ENCODE peak calls at places on chromosome 22, in five cellular contexts. One of them, this sample, is unnamed.

GRCh38 chr22:23847991-23848864 is 9.4 kb upstream of the DERL3 start:
- DNase-seq in fibroblast of lung: no peak
- DNase-seq in MM.1S: peak
- DNase-seq in H9: peak
- DNase-seq in neural progenitor cell: peak
- DNase-seq in this sample: no peak

GRCh38 chr22:45397806-45398205 is 15.6 kb downstream of the SMC1B start:
- DNase-seq in fibroblast of lung: no peak
- DNase-seq in MM.1S: peak
- DNase-seq in H9: peak
- DNase-seq in neural progenitor cell: peak
- DNase-seq in this sample: no peak

GRCh38 chr22:30425616-30426394 is at the start of gene MTFP1:
- DNase-seq in fibroblast of lung: peak
- DNase-seq in MM.1S: peak
- DNase-seq in H9: peak
- DNase-seq in neural progenitor cell: peak
- DNase-seq in this sample: peak

GRCh38 chr22:23119492-23120414 is 22.0 kb downstream of the RSPH14 start:
- DNase-seq in fibroblast of lung: no peak
- DNase-seq in MM.1S: no peak
- DNase-seq in H9: no peak
- DNase-seq in neural progenitor cell: no peak
- DNase-seq in this sample: peak

GRCh38 chr22:50304528-50305392 is 2.7 kb downstream of the PLXNB2 start:
- DNase-seq in fibroblast of lung: peak
- DNase-seq in MM.1S: no peak
- DNase-seq in H9: no peak
- DNase-seq in neural progenitor cell: no peak
- DNase-seq in this sample: no peak

GRCh38 chr22:41561788-41562187 is 978 bp downstream of the CSDC2 start:
- DNase-seq in fibroblast of lung: no peak
- DNase-seq in MM.1S: no peak
- DNase-seq in H9: no peak
- DNase-seq in neural progenitor cell: no peak
- DNase-seq in this sample: no peak

GRCh38 chr22:47310601-47311000 is 548.2 kb downstream of the TBC1D22A start:
- DNase-seq in fibroblast of lung: no peak
- DNase-seq in MM.1S: no peak
- DNase-seq in H9: no peak
- DNase-seq in neural progenitor cell: no peak
- DNase-seq in this sample: no peak

GRCh38 chr22:20001082-20001638 is 15.5 kb downstream of the ARVCF start:
- DNase-seq in fibroblast of lung: no peak
- DNase-seq in MM.1S: no peak
- DNase-seq in H9: no peak
- DNase-seq in neural progenitor cell: no peak
- DNase-seq in this sample: no peak

GRCh38 chr22:43152355-43153071 is 1.2 kb downstream of the TSPO start:
- DNase-seq in fibroblast of lung: peak
- DNase-seq in MM.1S: peak
- DNase-seq in H9: no peak
- DNase-seq in neural progenitor cell: no peak
- DNase-seq in this sample: peak

GRCh38 chr22:36197065-36197440 is 4.6 kb downstream of the APOL4 start:
- DNase-seq in fibroblast of lung: peak
- DNase-seq in MM.1S: peak
- DNase-seq in H9: peak
- DNase-seq in neural progenitor cell: peak
- DNase-seq in this sample: peak

GRCh38 chr22:30743257-30744020 is 48.8 kb downstream of the OSBP2 start:
- DNase-seq in fibroblast of lung: no peak
- DNase-seq in MM.1S: no peak
- DNase-seq in H9: no peak
- DNase-seq in neural progenitor cell: no peak
- DNase-seq in this sample: no peak

GRCh38 chr22:45544588-45545170 is 42.0 kb downstream of the FBLN1 start:
- DNase-seq in fibroblast of lung: peak
- DNase-seq in MM.1S: no peak
- DNase-seq in H9: no peak
- DNase-seq in neural progenitor cell: no peak
- DNase-seq in this sample: no peak

GRCh38 chr22:44363214-44363979 is 50.6 kb upstream of the SHISAL1 start:
- DNase-seq in fibroblast of lung: peak
- DNase-seq in MM.1S: no peak
- DNase-seq in H9: no peak
- DNase-seq in neural progenitor cell: no peak
- DNase-seq in this sample: no peak

GRCh38 chr22:22865311-22866072 is 22.1 kb upstream of the IGLL5 start:
- DNase-seq in fibroblast of lung: peak
- DNase-seq in MM.1S: peak
- DNase-seq in H9: no peak
- DNase-seq in neural progenitor cell: no peak
- DNase-seq in this sample: peak

GRCh38 chr22:23402275-23403151 is 177.6 kb downstream of the IGLL1 start:
- DNase-seq in fibroblast of lung: peak
- DNase-seq in MM.1S: peak
- DNase-seq in H9: peak
- DNase-seq in neural progenitor cell: peak
- DNase-seq in this sample: no peak

GRCh38 chr22:35317680-35318290 is 18.1 kb downstream of the TOM1 start:
- DNase-seq in fibroblast of lung: no peak
- DNase-seq in MM.1S: no peak
- DNase-seq in H9: no peak
- DNase-seq in neural progenitor cell: no peak
- DNase-seq in this sample: no peak

GRCh38 chr22:45227645-45228400 is 12.9 kb downstream of the KIAA0930 start:
- DNase-seq in fibroblast of lung: no peak
- DNase-seq in MM.1S: no peak
- DNase-seq in H9: peak
- DNase-seq in neural progenitor cell: peak
- DNase-seq in this sample: no peak

GRCh38 chr22:43154887-43155536 is 3.7 kb downstream of the TSPO start:
- DNase-seq in fibroblast of lung: no peak
- DNase-seq in MM.1S: no peak
- DNase-seq in H9: no peak
- DNase-seq in neural progenitor cell: no peak
- DNase-seq in this sample: no peak

GRCh38 chr22:46528121-46528610 is 9.3 kb downstream of the CELSR1 start:
- DNase-seq in fibroblast of lung: peak
- DNase-seq in MM.1S: no peak
- DNase-seq in H9: no peak
- DNase-seq in neural progenitor cell: no peak
- DNase-seq in this sample: no peak

GRCh38 chr22:45235101-45235777 is 5.5 kb downstream of the KIAA0930 start:
- DNase-seq in fibroblast of lung: no peak
- DNase-seq in MM.1S: peak
- DNase-seq in H9: no peak
- DNase-seq in neural progenitor cell: no peak
- DNase-seq in this sample: no peak

GRCh38 chr22:18954333-18954732 is 18.2 kb upstream of the PRODH start:
- DNase-seq in fibroblast of lung: peak
- DNase-seq in MM.1S: peak
- DNase-seq in H9: peak
- DNase-seq in neural progenitor cell: peak
- DNase-seq in this sample: peak

GRCh38 chr22:23243006-23243573 is 62.8 kb downstream of the BCR start:
- DNase-seq in fibroblast of lung: no peak
- DNase-seq in MM.1S: no peak
- DNase-seq in H9: peak
- DNase-seq in neural progenitor cell: peak
- DNase-seq in this sample: peak

GRCh38 chr22:46675938-46676337 is 55.8 kb downstream of the GRAMD4 start:
- DNase-seq in fibroblast of lung: no peak
- DNase-seq in MM.1S: no peak
- DNase-seq in H9: no peak
- DNase-seq in neural progenitor cell: no peak
- DNase-seq in this sample: no peak

GRCh38 chr22:24697671-24698082 is 76.8 kb downstream of the PIWIL3 start:
- DNase-seq in fibroblast of lung: no peak
- DNase-seq in MM.1S: no peak
- DNase-seq in H9: no peak
- DNase-seq in neural progenitor cell: no peak
- DNase-seq in this sample: peak

GRCh38 chr22:37493979-37494378 is 7.8 kb upstream of the MFNG start:
- DNase-seq in fibroblast of lung: no peak
- DNase-seq in MM.1S: no peak
- DNase-seq in H9: no peak
- DNase-seq in neural progenitor cell: no peak
- DNase-seq in this sample: no peak

GRCh38 chr22:37489994-37490393 is 3.8 kb upstream of the MFNG start:
- DNase-seq in fibroblast of lung: no peak
- DNase-seq in MM.1S: no peak
- DNase-seq in H9: no peak
- DNase-seq in neural progenitor cell: no peak
- DNase-seq in this sample: no peak

GRCh38 chr22:37491559-37492427 is 5.6 kb upstream of the MFNG start:
- DNase-seq in fibroblast of lung: no peak
- DNase-seq in MM.1S: no peak
- DNase-seq in H9: no peak
- DNase-seq in neural progenitor cell: no peak
- DNase-seq in this sample: no peak

GRCh38 chr22:37491106-37491505 is 4.9 kb upstream of the MFNG start:
- DNase-seq in fibroblast of lung: no peak
- DNase-seq in MM.1S: no peak
- DNase-seq in H9: no peak
- DNase-seq in neural progenitor cell: no peak
- DNase-seq in this sample: no peak

DNA sequence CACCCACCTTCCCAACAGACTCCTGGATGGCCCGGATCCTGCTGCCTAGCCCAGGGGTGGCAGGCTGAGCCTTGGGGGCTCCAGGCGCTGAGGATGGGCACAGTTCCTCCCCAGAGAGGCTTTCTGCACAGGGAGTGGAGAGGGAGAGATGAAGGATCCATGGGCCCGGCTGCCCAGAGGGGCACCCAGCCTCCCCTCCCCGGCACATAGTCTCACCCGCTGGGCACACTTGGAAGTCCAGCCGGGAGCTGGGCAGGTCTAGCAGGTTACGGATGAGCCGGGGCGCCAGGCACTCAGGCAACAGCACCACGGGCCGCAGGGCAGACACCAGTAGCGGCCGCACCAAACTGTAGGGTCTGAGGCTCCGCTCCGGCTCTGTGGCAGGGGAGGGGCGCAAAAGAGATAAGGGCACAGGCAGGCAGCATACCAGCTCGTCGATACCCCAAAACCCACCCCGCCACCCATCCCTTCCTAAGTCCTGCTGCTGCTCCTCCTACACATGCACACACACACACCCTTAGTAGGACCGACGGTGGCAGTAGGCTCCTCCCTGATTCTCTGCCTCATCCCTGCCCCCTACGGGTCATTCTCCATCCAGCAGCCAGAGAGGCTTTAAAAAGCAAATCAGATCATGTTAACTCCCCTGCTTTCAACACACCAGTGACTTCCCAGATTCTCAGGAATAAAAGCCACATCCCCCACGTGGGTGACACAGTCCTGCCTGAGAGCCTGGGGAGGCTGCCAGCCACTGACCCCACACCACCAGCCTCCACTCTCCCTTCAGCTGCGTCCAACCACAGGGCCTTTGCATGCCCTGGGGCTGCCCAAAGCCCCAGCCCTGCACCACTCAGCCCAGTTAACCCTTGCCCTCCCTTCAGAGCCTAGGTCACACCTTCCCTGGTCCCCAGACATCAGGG is 6.5 kb upstream of the MFNG start:
- DNase-seq in fibroblast of lung: peak
- DNase-seq in MM.1S: peak
- DNase-seq in H9: peak
- DNase-seq in neural progenitor cell: peak
- DNase-seq in this sample: peak
- TF ChIP-seq CTCF in fibroblast of lung: peak
- TF ChIP-seq CTCF in MM.1S: peak
- TF ChIP-seq CTCF in H9: peak
- TF ChIP-seq CTCF in neural progenitor cell: peak
- TF ChIP-seq CTCF in this sample: peak

GRCh38 chr22:28222976-28223375 is 303.9 kb upstream of the PITPNB start:
- DNase-seq in fibroblast of lung: no peak
- DNase-seq in MM.1S: no peak
- DNase-seq in H9: no peak
- DNase-seq in neural progenitor cell: no peak
- DNase-seq in this sample: no peak
- H3K9ac ChIP-seq in fibroblast of lung: no peak
- H3K9ac ChIP-seq in MM.1S: no peak
- H3K9ac ChIP-seq in H9: no peak
- H3K9ac ChIP-seq in neural progenitor cell: no peak
- H3K9ac ChIP-seq in this sample: no peak

DNA sequence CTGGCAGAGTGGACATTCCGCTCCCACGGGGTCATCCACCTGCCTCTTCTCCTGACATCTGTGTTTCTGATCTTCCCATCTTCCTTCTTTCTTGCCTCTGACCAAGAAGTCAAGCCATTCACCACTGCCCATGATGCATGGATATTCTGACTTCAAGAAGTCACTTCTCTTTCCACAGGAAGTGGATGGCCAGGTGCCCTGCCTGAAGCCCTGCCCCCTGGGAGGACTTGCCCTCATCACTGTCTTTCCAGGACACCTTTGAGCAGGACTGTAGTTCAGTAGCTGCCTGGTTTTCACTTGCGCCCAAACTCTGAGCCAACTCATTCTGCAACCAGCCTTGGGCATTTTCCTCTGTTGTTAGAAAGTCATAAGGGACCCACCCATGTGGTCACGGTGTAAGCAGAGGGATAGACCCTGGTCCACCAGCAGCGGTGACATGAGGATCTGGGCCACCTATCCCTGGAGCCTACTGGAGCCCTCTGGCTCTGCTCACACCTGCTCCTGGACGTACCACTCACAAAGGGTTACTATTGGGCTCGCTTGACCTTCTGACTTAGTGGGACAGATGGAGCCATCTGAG is 6.9 kb downstream of the CYTH4 start:
- DNase-seq in fibroblast of lung: no peak
- DNase-seq in MM.1S: no peak
- DNase-seq in H9: no peak
- DNase-seq in neural progenitor cell: no peak
- DNase-seq in this sample: no peak
- H2AFZ ChIP-seq in fibroblast of lung: no peak
- H2AFZ ChIP-seq in MM.1S: no peak
- H2AFZ ChIP-seq in H9: no peak
- H2AFZ ChIP-seq in neural progenitor cell: no peak
- H2AFZ ChIP-seq in this sample: no peak

DNA sequence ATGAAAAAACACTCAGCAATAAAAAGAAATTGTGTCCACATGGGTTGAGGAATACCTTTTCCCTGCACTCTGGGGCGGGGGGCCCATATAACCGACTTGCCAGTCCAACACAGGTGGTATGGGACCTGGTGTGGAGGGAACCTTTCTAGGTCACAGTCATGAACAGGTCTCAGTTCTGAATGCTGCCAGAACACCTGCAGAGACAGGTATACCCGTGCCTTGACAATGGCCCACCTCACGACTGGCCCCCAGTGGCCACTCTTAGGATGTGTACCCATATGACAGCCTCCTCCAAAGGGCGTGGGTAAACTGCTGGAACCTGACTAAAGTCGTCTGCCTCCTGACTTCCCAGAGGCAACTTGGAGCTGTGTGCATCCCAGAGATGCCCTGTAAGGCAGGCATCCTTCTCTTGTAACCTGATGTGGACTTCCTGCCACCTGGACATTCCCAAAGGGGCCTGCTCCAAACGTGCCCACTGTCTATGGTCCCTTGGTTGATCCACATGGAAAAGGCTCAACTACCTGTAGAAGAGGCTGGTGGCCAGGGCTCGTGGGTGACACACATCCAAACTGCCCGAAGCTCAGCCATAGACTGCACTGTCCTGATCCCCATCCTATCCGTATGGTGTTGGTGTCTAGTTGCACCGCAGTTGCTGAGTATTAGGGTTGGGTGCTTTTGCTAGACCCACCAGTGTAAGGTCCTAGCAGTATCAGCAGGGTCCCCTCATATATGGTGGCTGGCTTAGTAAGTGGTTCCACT is 859.3 kb downstream of the BRD1 start:
- DNase-seq in fibroblast of lung: no peak
- DNase-seq in MM.1S: peak
- DNase-seq in H9: peak
- DNase-seq in neural progenitor cell: peak
- DNase-seq in this sample: no peak
- TF ChIP-seq CTCF in fibroblast of lung: no peak
- TF ChIP-seq CTCF in MM.1S: peak
- TF ChIP-seq CTCF in H9: peak
- TF ChIP-seq CTCF in neural progenitor cell: peak
- TF ChIP-seq CTCF in this sample: peak